ENCODE peak calls at places on chromosomes 7 and 10, in six cellular contexts. U, M, Q, T, W and L are unnamed samples.

GRCh38 chr7:157990226-157990877 is 597.3 kb downstream of the PTPRN2 start:
- DNase-seq in U (no peak), Q (no peak), M (no peak), W (no peak), T (no peak), L (no peak)

GRCh38 chr7:514651-515598 is 4.7 kb downstream of the PDGFA start:
- DNase-seq in W (peak; percentile 43), U (no peak), M (no peak), Q (no peak), T (no peak), L (no peak)

GRCh38 chr10:18312385-18313145 is 172.3 kb downstream of the CACNB2 start:
- DNase-seq in Q (peak; percentile 52), T (peak; percentile 64), W (peak; percentile 11), M (peak; percentile 49), U (peak; percentile 62), L (no peak)

GRCh38 chr7:6639627-6640026 is 2.5 kb downstream of the ZNF316 start:
- DNase-seq in Q (no peak), W (no peak), T (no peak), M (no peak), U (no peak), L (no peak)

GRCh38 chr10:31644931-31645633 is 283.5 kb downstream of the ARHGAP12 start:
- DNase-seq in Q (no peak), T (no peak), M (no peak), U (peak; percentile 55), W (no peak), L (no peak)

GRCh38 chr7:142323706-142324105 is 65.8 kb upstream of the PRSS58 start:
- DNase-seq in U (no peak), M (peak; percentile 13), W (peak; percentile 68), Q (peak; percentile 17), T (peak; percentile 49), L (no peak)

GRCh38 chr7:125727215-125727614 is 797.6 kb upstream of the POT1 start:
- DNase-seq in T (no peak), W (no peak), Q (no peak), U (no peak), M (no peak), L (peak; percentile 0)

GRCh38 chr10:8568401-8568800 is 513.9 kb downstream of the GATA3 start:
- DNase-seq in W (no peak), M (no peak), Q (no peak), U (no peak), T (no peak), L (no peak)

GRCh38 chr7:2613926-2614613 is 17.7 kb upstream of the TTYH3 start:
- DNase-seq in T (peak; percentile 77), Q (no peak), U (no peak), W (no peak), M (no peak), L (no peak)

GRCh38 chr10:23439452-23439919 is 611 bp downstream of the OTUD1 start:
- DNase-seq in M (no peak), Q (peak; percentile 17), T (peak; percentile 75), U (no peak), W (peak; percentile 42), L (no peak)

GRCh38 chr7:119197872-119198527 is 973.5 kb downstream of the ANKRD7 start:
- DNase-seq in W (no peak), U (peak; percentile 31), Q (peak; percentile 1), T (peak; percentile 36), M (peak; percentile 41), L (peak; percentile 0)

GRCh38 chr10:44930904-44931620 is 19.9 kb downstream of the TMEM72 start:
- DNase-seq in Q (no peak), U (no peak), T (no peak), M (no peak), W (no peak), L (no peak)

GRCh38 chr7:20199015-20199737 is 18.0 kb downstream of the MACC1 start:
- DNase-seq in Q (no peak), U (peak; percentile 87), M (no peak), T (peak; percentile 13), W (peak; percentile 23), L (peak; percentile 94)

GRCh38 chr7:142583424-142583823 is 165.8 kb upstream of the PRSS1 start:
- DNase-seq in Q (peak; percentile 76), U (peak; percentile 92), M (no peak), T (peak; percentile 22), W (no peak), L (peak; percentile 58)

GRCh38 chr7:117929217-117929616 is 56.0 kb upstream of the CTTNBP2 start:
- DNase-seq in W (no peak), U (no peak), M (no peak), T (no peak), Q (no peak), L (no peak)

GRCh38 chr7:111392976-111393762 is 169.1 kb downstream of the IMMP2L start:
- DNase-seq in Q (no peak), M (no peak), U (peak; percentile 33), W (no peak), T (no peak), L (no peak)

GRCh38 chr10:96512997-96513685 is 585 bp downstream of the TLL2 start:
- DNase-seq in U (peak; percentile 11), Q (peak; percentile 16), W (no peak), T (peak; percentile 65), M (no peak), L (no peak)

GRCh38 chr7:66642186-66642585 is 13.5 kb downstream of the KCTD7 start:
- DNase-seq in W (no peak), Q (no peak), T (peak; percentile 34), M (no peak), U (no peak), L (no peak)

GRCh38 chr10:14879055-14879800 is 562 bp downstream of the SUV39H2 start:
- DNase-seq in T (no peak), Q (peak; percentile 33), U (no peak), M (peak; percentile 9), W (no peak), L (no peak)

GRCh38 chr10:131981429-131982184 is at the start of gene BNIP3:
- DNase-seq in W (peak; percentile 97), Q (peak; percentile 95), U (peak; percentile 94), T (peak; percentile 100), M (peak; percentile 88), L (peak; percentile 75)

GRCh38 chr10:131982185-131982756 is 548 bp upstream of the BNIP3 start:
- DNase-seq in Q (peak; percentile 28), U (no peak), T (peak; percentile 72), W (peak; percentile 26), M (no peak), L (no peak)

GRCh38 chr10:131982796-131983195 is 1.1 kb upstream of the BNIP3 start:
- DNase-seq in M (no peak), T (no peak), W (no peak), Q (no peak), U (no peak), L (no peak)

GRCh38 chr10:131980757-131981428 is 830 bp downstream of the BNIP3 start:
- DNase-seq in Q (no peak), M (peak; percentile 55), W (no peak), T (peak; percentile 68), U (no peak), L (no peak)

DNA sequence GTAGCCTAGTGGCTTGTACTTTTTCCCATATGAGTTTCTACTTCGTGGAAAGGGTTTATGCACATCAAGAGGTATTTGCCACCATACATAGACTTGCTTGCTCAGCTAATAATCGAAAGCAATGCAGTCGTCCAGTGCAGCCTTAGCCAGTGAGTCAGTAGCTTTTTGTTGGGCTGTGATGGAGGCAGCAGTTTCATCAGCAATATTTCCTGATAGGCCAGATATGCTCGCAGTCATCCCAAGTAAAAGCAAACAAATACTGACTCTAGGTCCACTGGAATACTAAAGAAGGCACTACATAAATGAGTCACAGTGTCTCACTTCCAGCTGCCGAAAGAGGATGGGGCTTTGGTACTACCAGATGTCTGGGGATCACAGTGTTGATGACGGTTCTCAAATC is 2.1 kb upstream of the BNIP3 start:
- DNase-seq in M (peak; percentile 63), U (peak; percentile 99), T (no peak), Q (peak; percentile 52), W (no peak), L (no peak)
- TF ChIP-seq SMC3 in M (no peak), U (no peak), T (no peak), Q (no peak), W (no peak), L (no peak)

DNA sequence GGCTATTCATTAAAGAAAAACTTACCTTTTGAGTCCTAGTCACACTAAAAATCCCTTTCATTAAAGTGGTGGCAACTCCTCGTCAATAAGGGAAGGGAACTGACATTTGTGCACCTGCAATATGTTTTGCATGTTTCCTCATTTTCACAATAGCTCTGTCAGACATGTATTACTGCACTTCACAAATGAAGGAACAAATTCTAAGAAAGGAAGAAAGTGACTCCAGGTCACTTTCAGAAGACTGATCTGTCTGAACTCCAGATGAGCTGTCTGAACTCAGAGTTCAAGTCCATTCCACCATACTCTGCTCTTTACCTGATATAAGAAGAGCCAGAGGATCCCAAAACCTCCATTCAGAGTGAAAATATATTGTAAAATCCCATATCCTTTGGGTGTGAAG is 50.3 kb upstream of the GSAP start:
- DNase-seq in Q (no peak), W (no peak), U (no peak), M (no peak), T (no peak), L (no peak)
- TF ChIP-seq SMC3 in Q (no peak), W (no peak), U (no peak), M (no peak), T (no peak), L (no peak)

GRCh38 chr10:29795856-29796255 is 161.1 kb upstream of the SVIL start:
- DNase-seq in M (no peak), T (no peak), Q (no peak), U (peak; percentile 34), W (no peak), L (no peak)

GRCh38 chr10:29794776-29795635 is 160.2 kb upstream of the SVIL start:
- DNase-seq in Q (no peak), T (no peak), W (no peak), U (peak; percentile 31), M (no peak), L (no peak)

GRCh38 chr10:29791773-29792172 is 157.0 kb upstream of the SVIL start:
- DNase-seq in Q (no peak), M (no peak), U (no peak), W (no peak), T (no peak), L (no peak)

GRCh38 chr10:29788113-29788512 is 153.3 kb upstream of the SVIL start:
- DNase-seq in Q (no peak), M (no peak), W (no peak), U (no peak), T (no peak), L (no peak)

DNA sequence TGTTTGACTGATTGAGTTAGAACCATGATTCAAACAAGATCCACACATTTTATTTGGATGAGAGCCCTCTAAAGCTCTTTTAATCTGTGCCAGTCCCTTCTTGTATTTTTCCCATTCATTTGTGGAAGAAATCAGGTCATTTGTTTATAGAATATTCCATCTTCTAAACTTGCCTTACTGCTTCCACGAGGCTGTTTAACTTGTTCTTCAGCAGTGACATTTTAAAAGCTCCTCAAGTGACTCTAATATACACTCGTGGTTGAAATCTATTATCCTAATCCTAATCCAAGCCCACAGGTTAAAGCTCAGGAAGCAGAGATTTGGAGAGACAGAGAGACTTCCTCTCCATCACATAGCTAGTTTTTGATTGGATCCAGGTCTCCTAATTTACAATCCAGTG is 155.5 kb upstream of the SVIL start:
- DNase-seq in M (no peak), T (no peak), W (no peak), Q (no peak), U (no peak), L (no peak)
- TF ChIP-seq SMC3 in M (no peak), T (no peak), W (no peak), Q (no peak), U (no peak), L (no peak)

DNA sequence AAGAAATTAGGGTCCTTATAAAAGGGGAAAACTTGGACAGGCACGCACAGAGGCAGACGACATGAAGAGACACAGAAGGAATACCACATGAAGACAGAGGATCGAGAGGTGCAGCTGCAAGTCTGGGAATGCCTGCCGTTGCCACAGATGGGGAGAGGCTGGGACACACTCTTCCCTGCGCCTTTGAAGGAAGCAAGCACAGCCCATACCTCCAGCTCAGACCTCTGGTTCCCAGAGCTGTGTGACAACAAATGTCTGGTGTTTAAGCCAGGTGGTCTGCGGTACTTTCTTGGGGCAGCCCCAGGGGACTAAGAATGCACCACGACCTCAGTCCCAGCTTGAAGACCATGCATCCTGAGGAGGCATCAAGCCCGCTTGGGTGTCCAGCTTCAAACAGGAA is 18.3 kb downstream of the INSIG1 start:
- DNase-seq in W (no peak), T (no peak), M (no peak), Q (no peak), U (no peak), L (no peak)
- TF ChIP-seq SMC3 in W (no peak), T (no peak), M (no peak), Q (no peak), U (no peak), L (no peak)